ENCODE peak calls at places on chromosomes 4 and X, in seven cellular contexts. A is fibroblast of lung, B is AG10803, S is ovary, I is cardiac muscle cell, L is GM12865, U is WTC11. J is an unnamed sample.

GRCh38 chrX:40209951-40210617 is 112.3 kb upstream of the BCOR start:
- DNase-seq in A (peak), B (peak), S (no peak), I (no peak), L (no peak), U (no peak), J (no peak)

GRCh38 chr4:3451956-3452355 is 10.2 kb downstream of the HGFAC start:
- DNase-seq in A (peak), B (peak), S (no peak), I (no peak), L (no peak), U (no peak), J (no peak)

GRCh38 chrX:10193587-10193986 is 36.8 kb downstream of the CLCN4 start:
- DNase-seq in A (no peak), B (no peak), S (no peak), I (no peak), L (no peak), U (no peak), J (no peak)

GRCh38 chrX:108033890-108034289 is 11.0 kb upstream of the VSIG1 start:
- DNase-seq in A (peak), B (peak), S (no peak), I (no peak), L (no peak), U (no peak), J (no peak)

GRCh38 chr4:20192754-20193521 is 58.8 kb upstream of the SLIT2 start:
- DNase-seq in A (peak), B (peak), S (no peak), I (no peak), L (no peak), U (no peak), J (no peak)

GRCh38 chrX:149462849-149463248 is 42.3 kb downstream of the IDS start:
- DNase-seq in A (peak), B (peak), S (no peak), I (no peak), L (no peak), U (no peak), J (no peak)

GRCh38 chr4:119314356-119314755 is 7.6 kb downstream of the FABP2 start:
- DNase-seq in A (peak), B (peak), S (no peak), I (peak), L (peak), U (no peak), J (no peak)

GRCh38 chrX:22171287-22172060 is 101.2 kb upstream of the CBLL2 start:
- DNase-seq in A (no peak), B (no peak), S (no peak), I (no peak), L (no peak), U (no peak), J (no peak)

GRCh38 chr4:89294583-89295244 is 12.9 kb downstream of the GPRIN3 start:
- DNase-seq in A (no peak), B (no peak), S (no peak), I (no peak), L (peak), U (no peak), J (no peak)

GRCh38 chrX:102044496-102044895 is 81.0 kb upstream of the TCEAL2 start:
- DNase-seq in A (no peak), B (no peak), S (no peak), I (no peak), L (no peak), U (no peak), J (no peak)

GRCh38 chr4:2341911-2342652 is 76.4 kb downstream of the ZFYVE28 start:
- DNase-seq in A (no peak), B (no peak), S (no peak), I (no peak), L (no peak), U (no peak), J (peak)

GRCh38 chr4:142402925-142403324 is 443.2 kb downstream of the INPP4B start:
- DNase-seq in A (peak), B (peak), S (no peak), I (no peak), L (no peak), U (no peak), J (no peak)

GRCh38 chrX:93591398-93591797 is 82.0 kb downstream of the NAP1L3 start:
- DNase-seq in A (no peak), B (no peak), S (no peak), I (no peak), L (no peak), U (no peak), J (no peak)
- TF ChIP-seq CTCF in A (no peak), B (no peak), S (no peak), I (no peak), L (no peak), U (no peak), J (no peak)

GRCh38 chrX:13748486-13748885 is 13.9 kb downstream of the OFD1 start:
- DNase-seq in A (no peak), B (no peak), S (no peak), I (no peak), L (no peak), U (no peak), J (no peak)

GRCh38 chrX:13747836-13748235 is 13.3 kb downstream of the OFD1 start:
- DNase-seq in A (peak), B (peak), S (no peak), I (peak), L (peak), U (peak), J (no peak)

GRCh38 chrX:13752141-13752540 is 17.6 kb downstream of the OFD1 start:
- DNase-seq in A (no peak), B (no peak), S (no peak), I (no peak), L (no peak), U (no peak), J (no peak)

GRCh38 chrX:13750812-13751211 is 16.3 kb downstream of the OFD1 start:
- DNase-seq in A (no peak), B (no peak), S (no peak), I (no peak), L (peak), U (no peak), J (no peak)

DNA sequence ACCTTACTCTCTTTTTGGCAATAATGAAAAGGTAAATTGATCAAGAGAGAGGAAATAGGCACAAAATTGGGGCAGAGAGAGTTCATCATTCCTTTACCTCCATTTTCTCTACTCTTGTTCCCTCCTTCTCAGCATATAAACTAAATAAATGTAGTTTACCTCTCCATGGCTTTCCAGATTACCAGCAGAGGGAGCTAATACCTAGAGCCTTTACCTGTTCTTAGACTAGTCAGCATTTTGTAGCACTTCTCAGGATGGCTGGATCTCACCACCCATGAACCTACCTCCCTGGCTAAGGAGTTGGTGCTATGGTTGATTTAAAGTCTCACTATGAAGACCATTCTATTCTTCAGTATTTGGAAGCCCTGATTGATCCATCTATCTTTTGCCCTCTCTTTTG is 15.7 kb downstream of the OFD1 start:
- DNase-seq in A (peak), B (peak), S (no peak), I (peak), L (peak), U (no peak), J (no peak)
- TF ChIP-seq CTCF in A (peak), B (peak), S (no peak), I (peak), L (peak), U (no peak), J (peak)

DNA sequence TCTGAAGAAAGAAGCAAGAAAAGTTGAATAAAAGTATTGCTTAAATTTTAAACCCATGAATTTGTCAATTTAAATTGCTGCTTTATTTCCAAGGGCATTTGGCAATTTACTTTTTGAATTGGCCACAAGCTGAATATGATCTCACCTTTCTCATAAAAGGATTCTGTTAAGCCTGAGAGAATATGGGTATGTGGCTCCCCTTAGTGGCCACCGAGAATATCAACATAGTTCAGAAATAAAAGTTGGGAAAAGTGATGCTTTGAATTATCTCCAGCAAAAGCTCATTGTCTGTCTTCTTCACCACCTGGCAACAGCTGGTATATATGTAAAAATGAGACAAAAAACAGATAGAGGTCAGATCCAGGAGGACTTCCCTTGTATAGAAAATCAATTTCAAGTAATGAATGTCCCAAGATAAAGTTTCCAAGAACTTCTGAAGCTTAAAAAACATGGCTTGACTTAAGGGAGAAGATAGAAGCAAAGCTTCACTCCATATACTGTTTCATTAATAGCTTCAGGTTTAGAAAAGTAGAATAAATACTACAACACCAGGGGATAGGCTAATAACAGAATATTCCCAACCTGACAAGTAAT is 290.7 kb upstream of the FAM241A start:
- DNase-seq in A (peak), B (peak), S (no peak), I (peak), L (peak), U (no peak), J (no peak)
- TF ChIP-seq CTCF in A (peak), B (peak), S (no peak), I (peak), L (peak), U (peak), J (peak)

DNA sequence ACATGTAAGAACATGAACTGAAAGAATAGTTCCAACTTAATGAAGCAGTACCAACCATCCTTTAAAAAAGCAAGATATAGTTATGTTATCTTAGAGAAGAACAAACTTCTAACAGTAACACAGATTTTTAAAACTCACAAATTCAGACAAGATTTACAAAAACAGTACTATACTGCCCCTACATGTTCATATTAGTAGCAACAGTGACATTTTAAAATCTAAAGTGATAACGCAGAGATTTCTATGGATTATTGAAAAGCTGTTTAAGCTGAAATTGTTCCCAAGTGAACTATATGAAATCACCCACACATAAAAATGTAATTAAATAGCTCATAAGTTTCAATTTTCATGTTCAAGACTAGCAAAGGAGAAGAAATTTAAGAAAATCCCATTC is 166.0 kb downstream of the FBXW7 start:
- DNase-seq in A (no peak), B (no peak), S (no peak), I (no peak), L (no peak), U (no peak), J (no peak)
- TF ChIP-seq CTCF in A (no peak), B (peak), S (no peak), I (peak), L (no peak), U (no peak), J (peak)

GRCh38 chrX:67296395-67296794 is 247.4 kb upstream of the AR start:
- DNase-seq in A (no peak), B (no peak), S (no peak), I (no peak), L (no peak), U (no peak), J (no peak)
- TF ChIP-seq CTCF in A (no peak), B (no peak), S (no peak), I (no peak), L (no peak), U (no peak), J (no peak)

DNA sequence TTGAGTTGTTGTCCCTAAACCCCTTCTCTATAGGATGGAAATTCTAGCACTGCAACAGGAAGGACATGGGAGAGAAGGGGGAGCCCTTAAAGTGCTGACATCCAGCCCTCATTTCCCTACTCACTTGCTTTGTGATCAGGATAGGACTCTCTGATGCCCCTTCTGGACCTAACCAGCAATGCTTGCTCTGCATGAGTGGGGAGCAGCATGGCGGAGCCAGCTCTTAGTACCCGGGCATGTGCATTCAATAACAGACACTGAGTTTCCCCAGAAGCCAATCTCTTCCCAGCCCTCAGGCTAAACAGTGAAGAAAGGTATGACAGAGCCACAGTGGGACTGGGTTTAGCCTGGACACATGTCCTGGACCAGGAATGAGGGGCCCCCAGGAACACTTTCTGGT is 14.0 kb downstream of the SOD3 start:
- DNase-seq in A (no peak), B (no peak), S (no peak), I (peak), L (peak), U (peak), J (no peak)
- TF ChIP-seq CTCF in A (no peak), B (no peak), S (no peak), I (peak), L (peak), U (no peak), J (no peak)

GRCh38 chr4:85368240-85368639 is 106.7 kb upstream of the ARHGAP24 start:
- DNase-seq in A (no peak), B (no peak), S (no peak), I (no peak), L (no peak), U (no peak), J (no peak)
- TF ChIP-seq CTCF in A (no peak), B (no peak), S (no peak), I (no peak), L (no peak), U (no peak), J (no peak)

GRCh38 chrX:134139090-134139489 is 97.9 kb upstream of the CCDC160 start:
- DNase-seq in A (no peak), B (no peak), S (no peak), I (no peak), L (no peak), U (no peak), J (no peak)

GRCh38 chrX:134146493-134146892 is 90.5 kb upstream of the CCDC160 start:
- DNase-seq in A (no peak), B (no peak), S (no peak), I (peak), L (no peak), U (no peak), J (no peak)

GRCh38 chrX:134148293-134148692 is 88.7 kb upstream of the CCDC160 start:
- DNase-seq in A (no peak), B (no peak), S (no peak), I (no peak), L (no peak), U (no peak), J (no peak)

DNA sequence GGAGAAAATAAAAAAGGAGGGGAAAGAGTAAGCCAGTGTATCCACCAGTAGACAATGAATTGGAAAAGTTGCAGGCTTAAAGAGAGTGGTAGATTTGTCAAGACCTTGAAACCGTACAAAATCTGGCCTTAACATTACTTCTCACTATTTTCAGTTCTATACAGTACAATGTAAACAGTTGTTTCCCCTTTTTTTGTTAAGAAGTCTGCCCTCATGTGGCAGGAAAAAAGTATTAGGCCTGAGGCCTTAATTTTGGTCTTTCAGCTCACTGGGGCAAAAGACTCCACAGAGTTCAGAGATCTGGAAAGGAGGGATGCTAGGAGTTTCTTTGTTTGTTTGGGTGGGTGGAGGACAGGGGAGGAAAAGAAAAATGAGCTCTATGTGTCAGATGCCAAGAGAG is 92.8 kb upstream of the CCDC160 start:
- DNase-seq in A (no peak), B (no peak), S (no peak), I (peak), L (peak), U (no peak), J (no peak)
- TF ChIP-seq CTCF in A (peak), B (peak), S (no peak), I (peak), L (peak), U (no peak), J (peak)

J was measured in osteocyte.